ENCODE peak calls at places on chromosomes 3 and 15, in eight cellular contexts. T is A549; Q is nucleus accumbens; K is GM06990; F is psoas muscle; U is amygdala; M is tibial artery; Z is activated CD8-positive, alpha-beta memory T cell treated with anti-CD3 and anti-CD28 coated beads, Interleukin-2, amount 50 U/mL, for 4 hours. E is an unnamed sample.

GRCh38 chr3:127789051-127789450 is 33.3 kb downstream of the MGLL start:
- DNase-seq in T (no peak), Q (no peak), K (no peak), F (no peak), U (no peak), M (no peak), Z (no peak), E (peak)

GRCh38 chr3:10226293-10226692 is 22.0 kb upstream of the TATDN2 start:
- DNase-seq in T (no peak), Q (no peak), K (no peak), F (no peak), U (no peak), M (no peak), Z (no peak), E (no peak)

GRCh38 chr3:43043793-43044192 is 62.1 kb downstream of the POMGNT2 start:
- DNase-seq in T (no peak), Q (no peak), K (no peak), F (no peak), U (no peak), M (no peak), Z (no peak), E (no peak)

GRCh38 chr3:101780661-101781060 is 1.6 kb downstream of the NXPE3 start:
- DNase-seq in T (peak), Q (peak), K (no peak), F (no peak), U (no peak), M (no peak), Z (no peak), E (peak)

GRCh38 chr3:151015762-151016161 is 43.2 kb upstream of the CLRN1 start:
- DNase-seq in T (no peak), Q (no peak), K (no peak), F (no peak), U (no peak), M (no peak), Z (no peak), E (peak)

GRCh38 chr3:196288141-196288460 is 575 bp upstream of the PCYT1A start:
- DNase-seq in T (no peak), Q (no peak), K (no peak), F (no peak), U (no peak), M (no peak), Z (no peak), E (peak)

GRCh38 chr3:86951343-86951742 is 39.6 kb downstream of the VGLL3 start:
- DNase-seq in T (peak), Q (no peak), K (no peak), F (no peak), U (no peak), M (no peak), Z (no peak), E (peak)

GRCh38 chr3:182738583-182739514 is 54.5 kb upstream of the ATP11B start:
- DNase-seq in T (no peak), Q (no peak), K (no peak), F (no peak), U (no peak), M (no peak), Z (no peak), E (no peak)

GRCh38 chr3:197501496-197501878 is 54.3 kb downstream of the BDH1 start:
- DNase-seq in T (peak), Q (no peak), K (no peak), F (no peak), U (no peak), M (no peak), Z (no peak), E (peak)

GRCh38 chr15:59105839-59106238 is 893 bp downstream of the CCNB2 start:
- DNase-seq in T (peak), Q (no peak), K (no peak), F (no peak), U (no peak), M (no peak), Z (no peak), E (no peak)

GRCh38 chr3:190027116-190027515 is 93.6 kb downstream of the P3H2 start:
- DNase-seq in T (no peak), Q (no peak), K (no peak), F (no peak), U (no peak), M (no peak), Z (no peak), E (no peak)

E was measured in GM23248.